ENCODE peak calls at places on chromosomes 3 and 15, in four cellular contexts. I is DND-41, R is GM12878, X is GM23248. J is an unnamed sample.

GRCh38 chr15:82849556-82850241 is 40.3 kb downstream of the WHAMM start:
- DNase-seq in I (peak; percentile 16), X (peak; percentile 85), R (no peak), J (peak; percentile 36)

GRCh38 chr15:101266034-101266433 is 11.3 kb downstream of the SELENOS start:
- DNase-seq in X (peak; percentile 33), R (no peak), I (no peak), J (no peak)

GRCh38 chr3:31937225-31937624 is 43.8 kb downstream of the OSBPL10 start:
- DNase-seq in R (no peak), X (no peak), I (no peak), J (no peak)

GRCh38 chr3:177721864-177722370 is 524.6 kb upstream of the TBL1XR1 start:
- DNase-seq in R (no peak), I (no peak), X (no peak), J (no peak)

GRCh38 chr15:57133127-57133968 is 214.9 kb downstream of the TCF12 start:
- DNase-seq in X (no peak), R (no peak), I (no peak), J (no peak)

GRCh38 chr3:13282986-13283876 is 136.9 kb downstream of the NUP210 start:
- DNase-seq in I (peak; percentile 50), X (peak; percentile 40), R (no peak), J (no peak)

GRCh38 chr3:75334299-75334698 is 329.8 kb upstream of the FRG2C start:
- DNase-seq in I (no peak), R (no peak), X (no peak), J (no peak)

GRCh38 chr3:126447456-126448106 is 28.1 kb downstream of the ZXDC start:
- DNase-seq in X (no peak), R (no peak), I (no peak), J (no peak)

GRCh38 chr15:52368402-52368801 is 72.8 kb upstream of the MYO5C start:
- DNase-seq in X (no peak), R (no peak), I (no peak), J (no peak)

GRCh38 chr3:15708882-15709677 is 88.7 kb downstream of the ANKRD28 start:
- DNase-seq in I (no peak), X (peak; percentile 82), R (no peak), J (no peak)

GRCh38 chr15:23073890-23074631 is 34.7 kb upstream of the TUBGCP5 start:
- DNase-seq in R (no peak), I (peak; percentile 67), X (no peak), J (no peak)

GRCh38 chr3:16511561-16512434 is 1.7 kb downstream of the RFTN1 start:
- DNase-seq in R (peak; percentile 98), I (peak; percentile 83), X (peak; percentile 95), J (peak; percentile 70)

GRCh38 chr15:89673162-89673506 is 6.0 kb downstream of the PLIN1 start:
- DNase-seq in R (no peak), X (peak; percentile 38), I (peak; percentile 54), J (no peak)

GRCh38 chr3:185070491-185071335 is 82.1 kb downstream of the C3orf70 start:
- DNase-seq in I (no peak), R (no peak), X (peak; percentile 42), J (no peak)

GRCh38 chr15:100879461-100880138 is at the start of gene ALDH1A3:
- DNase-seq in X (peak; percentile 57), I (no peak), R (no peak), J (no peak)

GRCh38 chr3:35183915-35184675 is 455.2 kb upstream of the ARPP21 start:
- DNase-seq in I (no peak), R (no peak), X (no peak), J (no peak)

GRCh38 chr3:152413244-152413643 is 144.5 kb downstream of the MBNL1 start:
- DNase-seq in R (no peak), I (no peak), X (peak; percentile 47), J (no peak)

GRCh38 chr3:190222916-190223315 is 99.3 kb downstream of the CLDN1 start:
- DNase-seq in X (no peak), R (no peak), I (no peak), J (no peak)

GRCh38 chr3:102179321-102180290 is 255.2 kb upstream of the ZPLD1 start:
- DNase-seq in I (no peak), X (peak; percentile 46), R (peak; percentile 24), J (no peak)

GRCh38 chr3:119293105-119293683 is 989 bp upstream of the ARHGAP31 start:
- DNase-seq in X (no peak), R (no peak), I (no peak), J (no peak)

GRCh38 chr3:138946554-138947302 is at the start of the genes FOXL2 and FOXL2NB:
- DNase-seq in I (no peak), R (no peak), X (peak; percentile 88), J (no peak)

GRCh38 chr3:136604961-136605360 is 147.2 kb downstream of the STAG1 start:
- DNase-seq in I (no peak), X (no peak), R (no peak), J (no peak)

GRCh38 chr15:60389261-60390077 is 8.3 kb downstream of the ANXA2 start:
- DNase-seq in R (peak; percentile 42), I (peak; percentile 46), X (peak; percentile 45), J (peak; percentile 52)

GRCh38 chr3:2097641-2098191 is 950 bp upstream of the CNTN4 start:
- DNase-seq in X (no peak), R (no peak), I (no peak), J (no peak)

GRCh38 chr3:112699436-112699978 is 58.6 kb upstream of the CCDC80 start:
- DNase-seq in X (peak; percentile 90), R (no peak), I (no peak), J (no peak)

GRCh38 chr3:159266779-159267178 is 464.9 kb downstream of the MFSD1 start:
- DNase-seq in I (peak; percentile 30), R (no peak), X (peak; percentile 35), J (no peak)

GRCh38 chr3:128340904-128341555 is 125.7 kb downstream of the DNAJB8 start:
- DNase-seq in R (no peak), I (no peak), X (no peak), J (no peak)

GRCh38 chr3:62367735-62368704 is 5.3 kb downstream of the FEZF2 start:
- DNase-seq in R (no peak), I (no peak), X (no peak), J (no peak)
- H3K27me3 ChIP-seq in R (peaks cover 8% of the 10 kb centered on the region), I (no peaks in the 10 kb centered on the region), X (peaks cover 86% of the 10 kb centered on the region), J (peaks cover 7% of the 10 kb centered on the region)

GRCh38 chr3:70531063-70531657 is 218.7 kb upstream of the MDFIC2 start:
- DNase-seq in R (no peak), I (no peak), X (peak; percentile 55), J (no peak)
- H3K27ac ChIP-seq in R (no peak overlapping the region), I (no peak overlapping the region), X (no peak overlapping the region), J (no peak overlapping the region)

DNA sequence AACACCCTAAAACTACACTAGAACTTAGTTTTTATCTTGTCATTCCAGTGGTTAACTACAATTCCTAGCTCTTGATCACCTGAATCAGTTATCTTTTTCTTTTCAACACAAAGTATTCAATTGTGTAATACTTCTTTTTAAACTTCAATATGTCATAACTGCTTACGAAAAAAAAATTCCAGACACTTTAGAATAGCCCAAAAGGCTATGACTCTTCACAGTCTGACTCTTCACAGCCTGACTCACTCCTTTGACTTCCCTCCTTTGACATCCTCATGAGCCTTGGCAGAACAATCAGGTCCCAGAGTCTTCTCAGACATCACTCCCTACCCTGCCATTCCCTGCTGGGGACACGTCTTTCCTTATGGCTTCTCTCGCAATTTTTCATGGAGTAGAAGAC is 727.1 kb downstream of the ROBO1 start:
- DNase-seq in X (peak; percentile 96), R (no peak), I (no peak), J (no peak)
- H3K4me3 ChIP-seq in X (no peak overlapping the region), R (no peak overlapping the region), I (no peak overlapping the region), J (no peak overlapping the region)

DNA sequence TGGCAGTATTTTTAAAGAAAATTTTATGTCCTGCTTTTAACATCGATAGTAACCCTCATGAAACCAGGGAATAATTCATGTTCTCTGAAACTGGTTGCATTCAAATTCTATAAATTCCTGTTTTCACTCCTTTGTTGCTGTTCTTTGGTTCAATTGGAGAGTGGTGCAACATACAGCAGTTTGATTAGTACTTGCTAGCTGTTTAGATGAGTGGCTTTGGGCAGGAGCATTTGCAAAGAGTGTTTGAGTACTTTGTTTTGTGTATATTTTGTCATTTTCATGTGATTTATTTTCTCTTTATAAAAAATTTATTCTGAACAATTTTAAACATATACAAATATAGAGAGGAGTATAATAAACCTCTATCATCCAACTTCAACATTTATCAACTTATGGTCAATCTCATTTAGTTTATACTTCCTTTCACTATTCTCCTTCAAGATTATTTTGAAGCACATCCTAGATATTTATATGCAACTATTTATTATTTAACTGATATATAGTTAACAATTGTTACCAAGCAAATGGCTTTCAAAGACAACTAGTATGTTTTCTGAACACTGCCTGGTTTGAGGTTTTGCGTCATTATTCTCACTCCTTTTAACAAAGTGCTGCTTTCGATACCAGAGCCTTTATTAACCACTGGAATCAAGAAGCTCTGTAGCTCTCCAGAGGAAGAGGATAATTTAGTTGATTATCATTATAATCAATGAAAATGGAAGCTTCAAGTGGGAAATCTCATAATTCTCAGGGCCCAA is 19.4 kb downstream of the ZIC1 start:
- DNase-seq in X (no peak), I (no peak), R (no peak), J (no peak)
- H3K27me3 ChIP-seq in X (no peaks in the 10 kb centered on the region), I (no peaks in the 10 kb centered on the region), R (no peaks in the 10 kb centered on the region), J (no peaks in the 10 kb centered on the region)

GRCh38 chr15:68281008-68281407 is 3.5 kb downstream of the FEM1B start:
- DNase-seq in I (no peak), R (no peak), X (no peak), J (no peak)
- H3K27ac ChIP-seq in I (no peak overlapping the region), R (peak overlapping the region; percentile 41), X (peak overlapping the region; percentile 95), J (no peak overlapping the region)

GRCh38 chr15:67147410-67147949 is 82.1 kb downstream of the SMAD3 start:
- DNase-seq in R (no peak), X (no peak), I (no peak), J (no peak)
- H3K4me3 ChIP-seq in R (no peak overlapping the region), X (peak overlapping the region; percentile 14), I (no peak overlapping the region), J (no peak overlapping the region)